ENCODE peak calls at places on chromosomes 5 and 9, in seven cellular contexts. J, H, W, U, E, O and Y are unnamed samples.

GRCh38 chr5:180825768-180826525 is 23.3 kb upstream of the MGAT1 start:
- DNase-seq in O (peak; percentile 96), E (peak; percentile 72), U (no peak), J (no peak), W (no peak), H (no peak), Y (no peak)

GRCh38 chr5:40652441-40653220 is 27.1 kb upstream of the PTGER4 start:
- DNase-seq in W (no peak), J (peak; percentile 48), O (no peak), U (no peak), E (no peak), H (no peak), Y (no peak)

GRCh38 chr9:74838351-74838750 is 49.4 kb downstream of the TRPM6 start:
- DNase-seq in E (no peak), J (no peak), U (no peak), H (no peak), O (peak; percentile 29), W (no peak), Y (no peak)

GRCh38 chr9:137149942-137150484 is 11.1 kb downstream of the GRIN1 start:
- DNase-seq in H (no peak), J (no peak), E (no peak), U (no peak), W (no peak), O (no peak), Y (no peak)

GRCh38 chr9:121744002-121744686 is 92.7 kb downstream of the DAB2IP start:
- DNase-seq in H (peak; percentile 65), W (no peak), O (peak; percentile 53), J (peak; percentile 72), U (peak; percentile 76), E (peak; percentile 49), Y (no peak)

GRCh38 chr9:132673355-132673754 is 3.1 kb downstream of the GTF3C4 start:
- DNase-seq in W (no peak), E (peak; percentile 68), H (no peak), U (peak; percentile 55), J (peak; percentile 61), O (peak; percentile 60), Y (no peak)

GRCh38 chr5:77311217-77311571 is 100.7 kb downstream of the PDE8B start:
- DNase-seq in W (no peak), O (no peak), U (no peak), J (no peak), H (no peak), E (peak; percentile 9), Y (no peak)

GRCh38 chr9:124060844-124061605 is 49.5 kb downstream of the LHX2 start:
- DNase-seq in W (no peak), J (no peak), E (no peak), H (no peak), O (no peak), U (no peak), Y (no peak)

GRCh38 chr9:90204128-90204838 is 438.3 kb downstream of the DIRAS2 start:
- DNase-seq in J (no peak), O (no peak), U (no peak), H (no peak), W (no peak), E (no peak), Y (no peak)

GRCh38 chr9:134392900-134393299 is 66.6 kb downstream of the RXRA start:
- DNase-seq in U (no peak), W (no peak), H (no peak), E (no peak), J (no peak), O (no peak), Y (no peak)

GRCh38 chr9:125701351-125701750 is 5.7 kb downstream of the MAPKAP1 start:
- DNase-seq in H (no peak), U (no peak), W (no peak), E (peak; percentile 9), O (peak; percentile 81), J (no peak), Y (no peak)

GRCh38 chr5:90899014-90899604 is 340.5 kb downstream of the ADGRV1 start:
- DNase-seq in J (no peak), H (no peak), W (no peak), E (no peak), U (peak; percentile 45), O (no peak), Y (no peak)

GRCh38 chr5:90890183-90890582 is 331.6 kb downstream of the ADGRV1 start:
- DNase-seq in H (no peak), O (no peak), E (no peak), W (no peak), U (no peak), J (no peak), Y (no peak)

GRCh38 chr5:90898330-90899013 is 339.9 kb downstream of the ADGRV1 start:
- DNase-seq in E (peak; percentile 15), U (no peak), H (no peak), W (no peak), O (peak; percentile 63), J (no peak), Y (no peak)

GRCh38 chr5:90889325-90889600 is 330.7 kb downstream of the ADGRV1 start:
- DNase-seq in U (no peak), W (no peak), J (no peak), E (no peak), H (no peak), O (no peak), Y (no peak)

GRCh38 chr5:90894866-90895420 is 336.3 kb downstream of the ADGRV1 start:
- DNase-seq in U (no peak), E (no peak), W (no peak), H (no peak), O (no peak), J (no peak), Y (no peak)
- H3K4me1 ChIP-seq in U (peaks cover 22% of the 10 kb centered on the region), E (no peaks in the 10 kb centered on the region), W (no peaks in the 10 kb centered on the region), H (no peaks in the 10 kb centered on the region), O (peaks cover 8% of the 10 kb centered on the region), J (no peaks in the 10 kb centered on the region), Y (peaks cover 26% of the 10 kb centered on the region)

GRCh38 chr5:105288946-105289345 is 1726.4 kb upstream of the NUDT12 start:
- DNase-seq in H (no peak), J (no peak), W (no peak), E (peak; percentile 8), O (no peak), U (no peak), Y (no peak)
- H3K4me3 ChIP-seq in H (no peak overlapping the region), J (no peak overlapping the region), W (no peak overlapping the region), E (no peak overlapping the region), O (no peak overlapping the region), U (no peak overlapping the region), Y (no peak overlapping the region)

GRCh38 chr9:93941493-93941892 is 13.7 kb downstream of the BARX1 start:
- DNase-seq in E (no peak), O (no peak), H (no peak), U (no peak), J (no peak), W (no peak), Y (no peak)
- H3K27me3 ChIP-seq in E (peaks cover 19% of the 10 kb centered on the region), O (peaks cover 22% of the 10 kb centered on the region), H (peaks cover 100% of the 10 kb centered on the region), U (no peaks in the 10 kb centered on the region), J (peaks cover 29% of the 10 kb centered on the region), W (peaks cover 19% of the 10 kb centered on the region), Y (peaks cover 8% of the 10 kb centered on the region)

DNA sequence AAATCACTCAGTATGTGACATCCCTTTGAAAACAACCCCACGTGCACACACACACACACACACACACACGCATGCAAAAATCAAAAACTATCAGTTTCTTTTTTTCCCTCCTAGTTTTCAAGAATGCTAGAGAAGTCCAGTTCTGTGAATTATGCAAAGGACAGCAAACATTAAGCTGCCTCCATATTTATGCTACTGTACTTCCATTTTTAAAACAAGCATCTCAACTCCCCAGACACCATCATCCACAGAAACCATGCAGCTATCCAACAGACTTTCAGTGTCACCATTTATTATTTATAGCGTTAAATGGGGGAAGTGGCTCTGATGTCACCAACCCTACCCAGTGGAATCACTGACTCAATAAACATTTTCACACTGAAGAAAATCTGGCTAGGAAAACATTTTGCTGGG is 1.6 kb downstream of the FBXW11 start:
- DNase-seq in U (no peak), O (no peak), W (no peak), H (no peak), E (no peak), J (peak; percentile 60), Y (no peak)
- H3K4me1 ChIP-seq in U (peaks cover 28% of the 10 kb centered on the region), O (peaks cover 48% of the 10 kb centered on the region), W (peaks cover 9% of the 10 kb centered on the region), H (peaks cover 93% of the 10 kb centered on the region), E (peaks cover 3% of the 10 kb centered on the region), J (peaks cover 50% of the 10 kb centered on the region), Y (peaks cover 43% of the 10 kb centered on the region)

GRCh38 chr5:5139358-5140050 is 626 bp upstream of the ADAMTS16 start:
- DNase-seq in E (no peak), O (no peak), W (no peak), J (no peak), H (no peak), U (no peak), Y (no peak)
- H3K4me3 ChIP-seq in E (peak overlapping the region; percentile 14), O (no peak overlapping the region), W (no peak overlapping the region), J (no peak overlapping the region), H (peak overlapping the region; percentile 56), U (no peak overlapping the region), Y (peak overlapping the region; percentile 51)

GRCh38 chr5:54870251-54870650 is 115.1 kb downstream of the ESM1 start:
- DNase-seq in J (no peak), U (no peak), H (no peak), O (no peak), E (no peak), W (no peak), Y (no peak)
- H3K27me3 ChIP-seq in J (peaks cover 41% of the 10 kb centered on the region), U (no peaks in the 10 kb centered on the region), H (no peaks in the 10 kb centered on the region), O (peaks cover 3% of the 10 kb centered on the region), E (no peaks in the 10 kb centered on the region), W (no peaks in the 10 kb centered on the region), Y (no peaks in the 10 kb centered on the region)